ENCODE peak calls at places on chromosome 1, in four cellular contexts. U, B, R and A are unnamed samples.

GRCh38 chr1:203034422-203035110 is 8.3 kb downstream of the PPFIA4 start:
- DNase-seq in U (no peak), B (no peak), R (no peak), A (no peak)

GRCh38 chr1:64584479-64584878 is 114.5 kb downstream of the CACHD1 start:
- DNase-seq in U (no peak), B (no peak), R (no peak), A (no peak)

GRCh38 chr1:8090241-8090702 is 64.2 kb upstream of the ERRFI1 start:
- DNase-seq in U (no peak), B (no peak), R (no peak), A (no peak)

GRCh38 chr1:30704271-30704670 is 19.1 kb downstream of the MATN1 start:
- DNase-seq in U (no peak), B (no peak), R (no peak), A (peak; percentile 64)

GRCh38 chr1:232549998-232550397 is 79.9 kb downstream of the SIPA1L2 start:
- DNase-seq in U (no peak), B (no peak), R (no peak), A (no peak)

GRCh38 chr1:211729238-211729637 is 53.8 kb upstream of the NEK2 start:
- DNase-seq in U (no peak), B (no peak), R (no peak), A (no peak)

GRCh38 chr1:246149543-246149942 is 357.5 kb downstream of the SMYD3 start:
- DNase-seq in U (no peak), B (no peak), R (no peak), A (no peak)

GRCh38 chr1:171801395-171801990 is 20.0 kb downstream of the METTL13 start:
- DNase-seq in U (peak; percentile 22), B (peak; percentile 15), R (no peak), A (no peak)

GRCh38 chr1:66295821-66296220 is 238.1 kb upstream of the SGIP1 start:
- DNase-seq in U (no peak), B (no peak), R (no peak), A (no peak)

DNA sequence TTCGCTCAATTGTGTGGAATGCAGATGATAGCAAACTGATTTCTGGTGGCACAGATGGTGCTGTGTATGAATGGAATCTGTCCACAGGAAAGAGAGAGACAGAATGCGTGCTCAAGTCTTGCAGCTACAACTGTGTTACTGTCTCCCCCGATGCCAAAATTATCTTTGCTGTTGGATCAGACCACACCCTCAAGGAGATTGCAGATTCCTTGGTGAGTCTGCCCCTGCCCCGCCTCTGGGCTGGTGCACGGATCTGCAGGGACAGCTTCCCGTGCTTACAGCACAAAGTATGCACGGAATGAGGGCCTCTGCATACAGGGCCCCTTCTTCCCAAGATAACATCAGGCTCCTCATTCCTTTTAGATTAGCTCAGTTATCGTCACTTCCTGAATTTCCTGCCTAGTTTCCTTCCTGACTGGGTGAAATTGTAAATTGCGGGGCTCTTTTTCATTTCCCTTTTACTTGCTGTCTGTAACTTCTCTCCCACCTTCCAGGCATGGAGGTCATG is 34.6 kb downstream of the CFAP57 start:
- DNase-seq in U (peak; percentile 33), B (no peak), R (no peak), A (peak; percentile 82)
- TF ChIP-seq POLR2A in U (no peak), B (no peak), R (no peak), A (no peak)

GRCh38 chr1:109910963-109911798 is 532 bp downstream of the CSF1 start:
- DNase-seq in U (no peak), B (no peak), R (no peak), A (no peak)

GRCh38 chr1:109908857-109909256 is 1.8 kb upstream of the CSF1 start:
- DNase-seq in U (no peak), B (no peak), R (no peak), A (no peak)

GRCh38 chr1:109910123-109910962 is at the start of gene CSF1:
- DNase-seq in U (peak; percentile 81), B (peak; percentile 69), R (peak; percentile 74), A (peak; percentile 97)

GRCh38 chr1:109907190-109907774 is 3.4 kb upstream of the CSF1 start:
- DNase-seq in U (no peak), B (no peak), R (no peak), A (no peak)

DNA sequence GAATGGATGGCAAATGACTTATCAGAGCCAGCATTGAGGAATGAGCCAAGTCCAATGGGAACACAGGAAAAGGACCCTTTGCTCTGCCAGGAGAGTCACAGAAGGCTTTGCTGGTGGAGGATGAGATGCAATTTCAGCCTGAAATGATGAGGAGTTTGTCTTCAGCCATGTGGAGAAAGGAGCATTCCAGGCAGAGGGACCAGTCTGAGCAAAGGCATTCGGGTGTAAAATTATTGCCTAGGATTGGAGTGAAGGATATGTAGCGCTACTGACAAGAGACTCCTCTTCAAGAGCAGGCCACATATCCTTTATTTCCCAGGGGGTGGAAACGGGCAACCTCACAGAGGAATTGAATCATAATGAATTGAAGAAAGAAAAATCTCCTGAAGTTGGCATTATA is 1.1 kb upstream of the CSF1 start:
- DNase-seq in U (no peak), B (no peak), R (no peak), A (no peak)
- H3K4me3 ChIP-seq in U (no peak overlapping the region), B (no peak overlapping the region), R (no peak overlapping the region), A (no peak overlapping the region)

GRCh38 chr1:76015478-76016103 is 59.0 kb upstream of the ST6GALNAC3 start:
- DNase-seq in U (no peak), B (no peak), R (no peak), A (no peak)

GRCh38 chr1:76012341-76013208 is 62.0 kb upstream of the ST6GALNAC3 start:
- DNase-seq in U (no peak), B (no peak), R (no peak), A (no peak)

GRCh38 chr1:76018045-76018444 is 56.5 kb upstream of the ST6GALNAC3 start:
- DNase-seq in U (no peak), B (no peak), R (no peak), A (no peak)

GRCh38 chr1:76010802-76011201 is 63.7 kb upstream of the ST6GALNAC3 start:
- DNase-seq in U (no peak), B (no peak), R (no peak), A (no peak)

GRCh38 chr1:76013209-76013581 is 61.4 kb upstream of the ST6GALNAC3 start:
- DNase-seq in U (no peak), B (peak; percentile 15), R (no peak), A (no peak)
- TF ChIP-seq POLR2A in U (no peak), B (no peak), R (no peak), A (no peak)

DNA sequence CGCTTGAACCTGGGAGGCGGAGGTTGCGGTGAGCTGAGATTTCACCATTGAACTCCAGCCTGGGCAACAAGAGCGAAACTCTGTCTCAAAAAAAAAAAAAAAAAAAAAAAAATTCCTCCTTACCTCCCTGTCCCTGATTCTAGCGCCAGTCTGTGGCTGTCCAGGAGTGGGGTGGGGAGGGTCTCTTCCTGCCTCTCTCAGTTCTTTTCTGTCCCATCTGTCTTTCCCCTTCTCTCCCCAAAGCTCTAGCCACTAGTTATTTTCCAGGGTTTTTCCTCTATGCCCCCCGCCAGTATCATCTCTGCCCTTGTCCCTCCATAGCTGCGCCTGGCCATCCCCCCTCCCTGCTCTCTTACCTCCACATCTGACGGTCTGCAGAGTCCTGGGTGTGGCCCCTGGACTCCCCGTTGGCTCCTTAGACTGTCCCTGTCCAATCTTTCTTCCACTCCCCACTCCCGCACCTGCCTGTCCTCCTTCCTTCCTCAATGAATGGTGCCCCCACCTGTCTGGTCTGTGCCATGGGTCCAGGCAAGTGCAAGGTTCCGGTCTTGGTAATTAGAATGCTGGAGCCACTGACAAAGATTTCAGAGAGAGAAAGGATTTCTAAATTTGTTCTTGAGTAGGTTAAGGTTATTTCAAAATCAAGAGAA is 1.6 kb upstream of the TMEM63A start:
- DNase-seq in U (no peak), B (no peak), R (peak; percentile 57), A (no peak)
- H3K4me3 ChIP-seq in U (no peak overlapping the region), B (no peak overlapping the region), R (peak overlapping the region; percentile 92), A (no peak overlapping the region)

DNA sequence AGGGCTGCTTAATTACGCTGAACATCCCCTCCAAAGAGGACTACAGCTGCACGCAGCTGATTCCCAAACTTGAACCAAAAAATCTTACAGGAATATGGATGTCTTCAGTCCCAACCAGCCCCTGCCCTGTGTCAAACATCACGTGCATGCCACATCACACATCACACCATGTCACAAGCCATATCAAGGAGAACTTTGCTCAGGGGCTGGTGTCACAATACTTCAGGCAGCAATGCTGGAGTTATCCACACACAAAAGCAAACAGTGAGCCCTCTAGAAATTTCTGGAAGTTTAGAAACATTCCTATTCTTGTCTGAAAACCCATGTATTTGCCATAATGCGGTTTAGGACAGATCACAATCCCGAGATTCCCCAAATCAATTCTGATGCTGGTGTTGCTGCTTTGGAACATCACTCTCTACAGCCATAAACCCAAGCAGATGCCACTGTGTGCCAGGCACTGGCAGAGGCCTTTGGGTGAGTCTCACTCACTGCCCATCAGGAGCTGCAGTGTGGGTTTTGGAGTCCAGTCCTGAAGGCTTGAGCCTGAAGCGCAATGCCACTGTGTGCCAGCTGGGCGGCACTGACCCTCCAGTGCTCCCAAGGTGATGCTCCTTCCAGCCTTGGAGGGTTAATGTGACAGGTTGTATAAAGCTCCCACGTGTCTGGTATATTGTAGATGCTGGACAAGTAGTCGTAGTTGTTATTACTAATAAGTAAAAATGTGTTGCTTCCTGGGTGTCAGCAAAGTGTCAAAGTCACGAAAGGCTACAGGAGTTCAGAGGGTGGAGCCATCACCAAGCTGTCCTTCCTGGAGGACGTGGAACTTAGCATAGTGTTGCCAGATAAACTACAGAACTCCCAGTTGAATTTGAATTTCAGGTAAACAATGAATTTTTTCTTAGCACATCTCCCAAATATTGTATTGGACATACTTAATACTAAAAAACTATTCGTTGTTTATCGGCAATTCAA is 20.1 kb upstream of the EFNA1 start:
- DNase-seq in U (no peak), B (no peak), R (no peak), A (no peak)
- TF ChIP-seq POLR2A in U (no peak), B (no peak), R (no peak), A (no peak)

DNA sequence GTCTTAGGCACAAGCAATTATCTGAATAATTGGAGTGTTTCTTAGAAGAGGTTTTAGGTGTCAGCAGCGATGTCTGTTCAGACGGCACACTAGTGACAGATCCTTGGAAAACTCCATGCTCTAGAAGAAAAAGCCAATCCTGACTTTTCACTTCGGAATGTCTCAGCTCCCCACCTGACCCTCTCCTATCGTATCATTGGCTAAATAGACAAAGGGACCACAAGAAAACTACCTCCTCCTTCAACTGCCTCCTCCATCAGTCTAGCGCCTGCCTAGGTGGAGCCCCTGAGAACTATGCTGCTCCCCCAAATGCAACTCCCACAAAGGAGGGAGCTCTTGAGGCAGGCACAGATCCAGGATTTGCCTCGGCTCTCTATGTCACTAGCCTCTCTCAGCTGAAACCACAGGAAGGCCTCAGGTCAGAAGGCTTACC is 148.4 kb downstream of the TOMM20 start:
- DNase-seq in U (no peak), B (no peak), R (no peak), A (no peak)
- H3K4me3 ChIP-seq in U (no peak overlapping the region), B (no peak overlapping the region), R (no peak overlapping the region), A (no peak overlapping the region)